ENCODE peak calls at places on chromosomes 16 and 17, in seven cellular contexts. Y is A549; H is GM19239; B is Panc1; J is T-helper 1 cell; P is activated CD4-positive, alpha-beta T cell treated with anti-CD3 and anti-CD28 coated beads for 24 hours; R is T-helper 2 cell. C is an unnamed sample.

GRCh38 chr17:13600475-13601316 is 1.0 kb downstream of the HS3ST3A1 start:
- DNase-seq in Y (no peak), H (no peak), B (no peak), J (no peak), P (no peak), R (no peak), C (no peak)

GRCh38 chr17:16980813-16981731 is 9.2 kb upstream of the TNFRSF13B start:
- DNase-seq in Y (no peak), H (no peak), B (no peak), J (no peak), P (no peak), R (no peak), C (no peak)

GRCh38 chr17:83012873-83013778 is 66.3 kb upstream of the METRNL start:
- DNase-seq in Y (no peak), H (no peak), B (no peak), J (no peak), P (no peak), R (no peak), C (no peak)

GRCh38 chr17:71494456-71494855 is 626.4 kb upstream of the SOX9 start:
- DNase-seq in Y (no peak), H (no peak), B (no peak), J (no peak), P (no peak), R (no peak), C (no peak)

GRCh38 chr17:60139438-60140285 is 10.1 kb upstream of the CA4 start:
- DNase-seq in Y (peak; percentile 68), H (peak; percentile 62), B (no peak), J (peak; percentile 56), P (peak; percentile 57), R (peak; percentile 42), C (peak; percentile 68)

GRCh38 chr16:51523400-51523799 is 372.3 kb upstream of the SALL1 start:
- DNase-seq in Y (peak; percentile 22), H (no peak), B (no peak), J (no peak), P (no peak), R (no peak), C (no peak)

GRCh38 chr17:1272701-1273100 is 2.5 kb downstream of the BHLHA9 start:
- DNase-seq in Y (no peak), H (no peak), B (no peak), J (no peak), P (no peak), R (no peak), C (no peak)

GRCh38 chr17:7717756-7718350 is 309 bp downstream of the DNAH2 start:
- DNase-seq in Y (no peak), H (no peak), B (no peak), J (no peak), P (no peak), R (no peak), C (no peak)

GRCh38 chr17:74045608-74046007 is 157.9 kb upstream of the RPL38 start:
- DNase-seq in Y (peak; percentile 22), H (no peak), B (no peak), J (no peak), P (no peak), R (no peak), C (no peak)

GRCh38 chr17:68981288-68981687 is 26.1 kb upstream of the ABCA8 start:
- DNase-seq in Y (no peak), H (no peak), B (no peak), J (no peak), P (no peak), R (no peak), C (no peak)

GRCh38 chr17:17527534-17527933 is 31.3 kb upstream of the RASD1 start:
- DNase-seq in Y (no peak), H (no peak), B (no peak), J (no peak), P (no peak), R (no peak), C (no peak)

GRCh38 chr17:7214300-7215135 is 5.1 kb downstream of the DLG4 start:
- DNase-seq in Y (peak; percentile 100), H (peak; percentile 99), B (peak; percentile 92), J (peak; percentile 97), P (peak; percentile 100), R (peak; percentile 99), C (peak; percentile 99)

GRCh38 chr16:48818257-48818656 is 208.3 kb upstream of the N4BP1 start:
- DNase-seq in Y (no peak), H (no peak), B (no peak), J (no peak), P (no peak), R (no peak), C (no peak)

GRCh38 chr16:5504028-5504758 is 406.6 kb upstream of the EEF2KMT start:
- DNase-seq in Y (no peak), H (no peak), B (no peak), J (no peak), P (no peak), R (no peak), C (no peak)

GRCh38 chr17:61494325-61495160 is 42.3 kb downstream of the TBX4 start:
- DNase-seq in Y (no peak), H (no peak), B (no peak), J (no peak), P (no peak), R (no peak), C (no peak)

GRCh38 chr17:42107597-42108576 is 4.6 kb downstream of the DHX58 start:
- DNase-seq in Y (peak; percentile 76), H (peak; percentile 96), B (no peak), J (peak; percentile 92), P (peak; percentile 91), R (peak; percentile 81), C (peak; percentile 91)

GRCh38 chr16:48914070-48914469 is 304.1 kb upstream of the N4BP1 start:
- DNase-seq in Y (no peak), H (no peak), B (no peak), J (no peak), P (no peak), R (no peak), C (no peak)